ENCODE peak calls at places on chromosomes 2 and 18, in ten cellular contexts. One of them, this sample, is unnamed.

GRCh38 chr2:171670655-171671054 is 16.6 kb upstream of the DYNC1I2 start:
- DNase-seq in cardiac fibroblast: peak; percentile 35
- DNase-seq in lung: no peak
- DNase-seq in sigmoid colon: no peak
- DNase-seq in choroid plexus epithelial cell: peak; percentile 60
- DNase-seq in epithelial cell of esophagus: no peak
- DNase-seq in endothelial cell: no peak
- DNase-seq in HFFc6: no peak
- DNase-seq in tibial artery: no peak
- DNase-seq in CD8-positive, alpha-beta T cell: no peak
- DNase-seq in this sample: no peak

GRCh38 chr2:123495241-123495640 is 529.8 kb upstream of the CNTNAP5 start:
- DNase-seq in cardiac fibroblast: peak; percentile 13
- DNase-seq in lung: no peak
- DNase-seq in sigmoid colon: no peak
- DNase-seq in choroid plexus epithelial cell: no peak
- DNase-seq in epithelial cell of esophagus: peak; percentile 92
- DNase-seq in endothelial cell: no peak
- DNase-seq in HFFc6: no peak
- DNase-seq in tibial artery: no peak
- DNase-seq in CD8-positive, alpha-beta T cell: no peak
- DNase-seq in this sample: no peak

GRCh38 chr2:53715568-53715967 is 52.0 kb upstream of the CHAC2 start:
- DNase-seq in cardiac fibroblast: peak; percentile 27
- DNase-seq in lung: no peak
- DNase-seq in sigmoid colon: no peak
- DNase-seq in choroid plexus epithelial cell: peak; percentile 36
- DNase-seq in epithelial cell of esophagus: peak; percentile 36
- DNase-seq in endothelial cell: no peak
- DNase-seq in HFFc6: no peak
- DNase-seq in tibial artery: no peak
- DNase-seq in CD8-positive, alpha-beta T cell: no peak
- DNase-seq in this sample: no peak

GRCh38 chr2:84309281-84309680 is 149.8 kb downstream of the SUCLG1 start:
- DNase-seq in cardiac fibroblast: no peak
- DNase-seq in lung: no peak
- DNase-seq in sigmoid colon: no peak
- DNase-seq in choroid plexus epithelial cell: no peak
- DNase-seq in epithelial cell of esophagus: no peak
- DNase-seq in endothelial cell: no peak
- DNase-seq in HFFc6: no peak
- DNase-seq in tibial artery: no peak
- DNase-seq in CD8-positive, alpha-beta T cell: no peak
- DNase-seq in this sample: no peak

GRCh38 chr2:96810783-96811192 is 5.3 kb upstream of the CNNM3 start:
- DNase-seq in cardiac fibroblast: no peak
- DNase-seq in lung: no peak
- DNase-seq in sigmoid colon: no peak
- DNase-seq in choroid plexus epithelial cell: no peak
- DNase-seq in epithelial cell of esophagus: no peak
- DNase-seq in endothelial cell: no peak
- DNase-seq in HFFc6: no peak
- DNase-seq in tibial artery: no peak
- DNase-seq in CD8-positive, alpha-beta T cell: no peak
- DNase-seq in this sample: no peak

GRCh38 chr18:59500765-59501164 is 141.7 kb upstream of the LMAN1 start:
- DNase-seq in cardiac fibroblast: no peak
- DNase-seq in lung: no peak
- DNase-seq in sigmoid colon: no peak
- DNase-seq in choroid plexus epithelial cell: no peak
- DNase-seq in epithelial cell of esophagus: no peak
- DNase-seq in endothelial cell: no peak
- DNase-seq in HFFc6: no peak
- DNase-seq in tibial artery: no peak
- DNase-seq in CD8-positive, alpha-beta T cell: no peak
- DNase-seq in this sample: no peak

GRCh38 chr18:24138884-24139616 is at the start of gene CABYR:
- DNase-seq in cardiac fibroblast: peak; percentile 82
- DNase-seq in lung: peak; percentile 69
- DNase-seq in sigmoid colon: peak; percentile 87
- DNase-seq in choroid plexus epithelial cell: peak; percentile 87
- DNase-seq in epithelial cell of esophagus: peak; percentile 89
- DNase-seq in endothelial cell: peak; percentile 81
- DNase-seq in HFFc6: peak; percentile 68
- DNase-seq in tibial artery: peak; percentile 87
- DNase-seq in CD8-positive, alpha-beta T cell: peak; percentile 73
- DNase-seq in this sample: peak; percentile 59

GRCh38 chr18:23877371-23877770 is 137.2 kb upstream of the TTC39C start:
- DNase-seq in cardiac fibroblast: no peak
- DNase-seq in lung: no peak
- DNase-seq in sigmoid colon: no peak
- DNase-seq in choroid plexus epithelial cell: no peak
- DNase-seq in epithelial cell of esophagus: peak; percentile 72
- DNase-seq in endothelial cell: no peak
- DNase-seq in HFFc6: no peak
- DNase-seq in tibial artery: no peak
- DNase-seq in CD8-positive, alpha-beta T cell: no peak
- DNase-seq in this sample: no peak

GRCh38 chr2:213806125-213806726 is 522.0 kb downstream of the SPAG16 start:
- DNase-seq in cardiac fibroblast: peak; percentile 59
- DNase-seq in lung: no peak
- DNase-seq in sigmoid colon: no peak
- DNase-seq in choroid plexus epithelial cell: peak; percentile 43
- DNase-seq in epithelial cell of esophagus: peak; percentile 50
- DNase-seq in endothelial cell: no peak
- DNase-seq in HFFc6: peak; percentile 28
- DNase-seq in tibial artery: no peak
- DNase-seq in CD8-positive, alpha-beta T cell: no peak
- DNase-seq in this sample: no peak

GRCh38 chr2:198615972-198616371 is 811.6 kb downstream of the PLCL1 start:
- DNase-seq in cardiac fibroblast: no peak
- DNase-seq in lung: no peak
- DNase-seq in sigmoid colon: no peak
- DNase-seq in choroid plexus epithelial cell: peak; percentile 6
- DNase-seq in epithelial cell of esophagus: no peak
- DNase-seq in endothelial cell: no peak
- DNase-seq in HFFc6: no peak
- DNase-seq in tibial artery: no peak
- DNase-seq in CD8-positive, alpha-beta T cell: no peak
- DNase-seq in this sample: no peak

GRCh38 chr2:75790121-75790520 is 79.4 kb upstream of the GCFC2 start:
- DNase-seq in cardiac fibroblast: peak; percentile 2
- DNase-seq in lung: no peak
- DNase-seq in sigmoid colon: no peak
- DNase-seq in choroid plexus epithelial cell: no peak
- DNase-seq in epithelial cell of esophagus: peak; percentile 34
- DNase-seq in endothelial cell: no peak
- DNase-seq in HFFc6: no peak
- DNase-seq in tibial artery: no peak
- DNase-seq in CD8-positive, alpha-beta T cell: no peak
- DNase-seq in this sample: no peak

GRCh38 chr2:144459937-144460336 is 60.0 kb downstream of the ZEB2 start:
- DNase-seq in cardiac fibroblast: peak; percentile 97
- DNase-seq in lung: no peak
- DNase-seq in sigmoid colon: no peak
- DNase-seq in choroid plexus epithelial cell: peak; percentile 92
- DNase-seq in epithelial cell of esophagus: no peak
- DNase-seq in endothelial cell: no peak
- DNase-seq in HFFc6: peak; percentile 66
- DNase-seq in tibial artery: no peak
- DNase-seq in CD8-positive, alpha-beta T cell: peak; percentile 38
- DNase-seq in this sample: no peak

GRCh38 chr2:131035112-131035825 is 58.0 kb downstream of the FAM168B start:
- DNase-seq in cardiac fibroblast: no peak
- DNase-seq in lung: no peak
- DNase-seq in sigmoid colon: peak; percentile 55
- DNase-seq in choroid plexus epithelial cell: no peak
- DNase-seq in epithelial cell of esophagus: no peak
- DNase-seq in endothelial cell: no peak
- DNase-seq in HFFc6: no peak
- DNase-seq in tibial artery: no peak
- DNase-seq in CD8-positive, alpha-beta T cell: no peak
- DNase-seq in this sample: no peak

GRCh38 chr2:118061135-118061955 is 26.9 kb upstream of the INSIG2 start:
- DNase-seq in cardiac fibroblast: peak; percentile 84
- DNase-seq in lung: no peak
- DNase-seq in sigmoid colon: no peak
- DNase-seq in choroid plexus epithelial cell: peak; percentile 90
- DNase-seq in epithelial cell of esophagus: peak; percentile 67
- DNase-seq in endothelial cell: peak; percentile 26
- DNase-seq in HFFc6: peak; percentile 60
- DNase-seq in tibial artery: no peak
- DNase-seq in CD8-positive, alpha-beta T cell: no peak
- DNase-seq in this sample: no peak

GRCh38 chr2:42041377-42042127 is 6.3 kb upstream of the PKDCC start:
- DNase-seq in cardiac fibroblast: no peak
- DNase-seq in lung: no peak
- DNase-seq in sigmoid colon: no peak
- DNase-seq in choroid plexus epithelial cell: no peak
- DNase-seq in epithelial cell of esophagus: no peak
- DNase-seq in endothelial cell: no peak
- DNase-seq in HFFc6: no peak
- DNase-seq in tibial artery: no peak
- DNase-seq in CD8-positive, alpha-beta T cell: no peak
- DNase-seq in this sample: no peak
- TF ChIP-seq CTCF in cardiac fibroblast: no peak
- TF ChIP-seq CTCF in lung: no peak
- TF ChIP-seq CTCF in sigmoid colon: no peak
- TF ChIP-seq CTCF in choroid plexus epithelial cell: no peak
- TF ChIP-seq CTCF in epithelial cell of esophagus: no peak
- TF ChIP-seq CTCF in endothelial cell: no peak
- TF ChIP-seq CTCF in HFFc6: no peak
- TF ChIP-seq CTCF in tibial artery: no peak
- TF ChIP-seq CTCF in CD8-positive, alpha-beta T cell: no peak
- TF ChIP-seq CTCF in this sample: no peak

DNA sequence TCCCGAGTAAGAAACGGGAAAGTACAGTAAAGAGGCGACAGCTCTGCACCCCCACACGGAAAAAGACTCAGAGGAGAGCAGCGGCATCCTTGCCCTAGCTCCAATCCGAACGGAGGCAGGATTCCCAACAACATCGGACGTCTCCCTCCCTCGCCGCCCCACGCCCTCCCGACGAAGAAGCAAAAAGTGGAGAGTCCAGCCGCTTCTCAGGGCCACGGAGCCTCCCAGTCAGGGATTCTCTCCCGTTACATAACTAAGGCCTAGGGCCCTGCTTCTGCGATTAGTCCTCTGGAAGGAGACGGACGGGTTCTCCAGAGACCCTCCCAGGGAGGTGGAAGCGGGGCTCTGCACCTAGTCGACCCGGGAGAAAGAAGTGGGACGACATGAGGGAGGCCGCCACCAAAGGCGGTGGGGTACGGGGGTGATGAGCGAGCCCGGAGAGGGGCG is 587 bp downstream of the SUMO1 start:
- DNase-seq in cardiac fibroblast: peak; percentile 54
- DNase-seq in lung: peak; percentile 31
- DNase-seq in sigmoid colon: peak; percentile 66
- DNase-seq in choroid plexus epithelial cell: peak; percentile 57
- DNase-seq in epithelial cell of esophagus: peak; percentile 62
- DNase-seq in endothelial cell: peak; percentile 54
- DNase-seq in HFFc6: peak; percentile 55
- DNase-seq in tibial artery: peak; percentile 65
- DNase-seq in CD8-positive, alpha-beta T cell: peak; percentile 33
- DNase-seq in this sample: peak; percentile 13
- TF ChIP-seq CTCF in cardiac fibroblast: no peak
- TF ChIP-seq CTCF in lung: no peak
- TF ChIP-seq CTCF in sigmoid colon: no peak
- TF ChIP-seq CTCF in choroid plexus epithelial cell: no peak
- TF ChIP-seq CTCF in epithelial cell of esophagus: no peak
- TF ChIP-seq CTCF in endothelial cell: no peak
- TF ChIP-seq CTCF in HFFc6: no peak
- TF ChIP-seq CTCF in tibial artery: no peak
- TF ChIP-seq CTCF in CD8-positive, alpha-beta T cell: no peak
- TF ChIP-seq CTCF in this sample: no peak

GRCh38 chr2:9950521-9951271 is 797 bp upstream of the GRHL1 start:
- DNase-seq in cardiac fibroblast: no peak
- DNase-seq in lung: no peak
- DNase-seq in sigmoid colon: peak; percentile 75
- DNase-seq in choroid plexus epithelial cell: peak; percentile 11
- DNase-seq in epithelial cell of esophagus: peak; percentile 44
- DNase-seq in endothelial cell: peak; percentile 42
- DNase-seq in HFFc6: no peak
- DNase-seq in tibial artery: no peak
- DNase-seq in CD8-positive, alpha-beta T cell: peak; percentile 40
- DNase-seq in this sample: peak; percentile 41

GRCh38 chr2:9946818-9947217 is 4.7 kb upstream of the GRHL1 start:
- DNase-seq in cardiac fibroblast: no peak
- DNase-seq in lung: no peak
- DNase-seq in sigmoid colon: no peak
- DNase-seq in choroid plexus epithelial cell: no peak
- DNase-seq in epithelial cell of esophagus: no peak
- DNase-seq in endothelial cell: no peak
- DNase-seq in HFFc6: no peak
- DNase-seq in tibial artery: no peak
- DNase-seq in CD8-positive, alpha-beta T cell: no peak
- DNase-seq in this sample: no peak

GRCh38 chr2:9949239-9949991 is 2.1 kb upstream of the GRHL1 start:
- DNase-seq in cardiac fibroblast: no peak
- DNase-seq in lung: no peak
- DNase-seq in sigmoid colon: no peak
- DNase-seq in choroid plexus epithelial cell: no peak
- DNase-seq in epithelial cell of esophagus: no peak
- DNase-seq in endothelial cell: no peak
- DNase-seq in HFFc6: no peak
- DNase-seq in tibial artery: no peak
- DNase-seq in CD8-positive, alpha-beta T cell: no peak
- DNase-seq in this sample: no peak

GRCh38 chr2:9949992-9950520 is 1.4 kb upstream of the GRHL1 start:
- DNase-seq in cardiac fibroblast: no peak
- DNase-seq in lung: no peak
- DNase-seq in sigmoid colon: no peak
- DNase-seq in choroid plexus epithelial cell: no peak
- DNase-seq in epithelial cell of esophagus: no peak
- DNase-seq in endothelial cell: no peak
- DNase-seq in HFFc6: no peak
- DNase-seq in tibial artery: no peak
- DNase-seq in CD8-positive, alpha-beta T cell: no peak
- DNase-seq in this sample: no peak

GRCh38 chr2:9948721-9949120 is 2.8 kb upstream of the GRHL1 start:
- DNase-seq in cardiac fibroblast: no peak
- DNase-seq in lung: no peak
- DNase-seq in sigmoid colon: no peak
- DNase-seq in choroid plexus epithelial cell: no peak
- DNase-seq in epithelial cell of esophagus: no peak
- DNase-seq in endothelial cell: no peak
- DNase-seq in HFFc6: no peak
- DNase-seq in tibial artery: no peak
- DNase-seq in CD8-positive, alpha-beta T cell: no peak
- DNase-seq in this sample: no peak
- TF ChIP-seq CTCF in cardiac fibroblast: no peak
- TF ChIP-seq CTCF in lung: no peak
- TF ChIP-seq CTCF in sigmoid colon: no peak
- TF ChIP-seq CTCF in choroid plexus epithelial cell: no peak
- TF ChIP-seq CTCF in epithelial cell of esophagus: no peak
- TF ChIP-seq CTCF in endothelial cell: no peak
- TF ChIP-seq CTCF in HFFc6: no peak
- TF ChIP-seq CTCF in tibial artery: no peak
- TF ChIP-seq CTCF in CD8-positive, alpha-beta T cell: no peak
- TF ChIP-seq CTCF in this sample: no peak

DNA sequence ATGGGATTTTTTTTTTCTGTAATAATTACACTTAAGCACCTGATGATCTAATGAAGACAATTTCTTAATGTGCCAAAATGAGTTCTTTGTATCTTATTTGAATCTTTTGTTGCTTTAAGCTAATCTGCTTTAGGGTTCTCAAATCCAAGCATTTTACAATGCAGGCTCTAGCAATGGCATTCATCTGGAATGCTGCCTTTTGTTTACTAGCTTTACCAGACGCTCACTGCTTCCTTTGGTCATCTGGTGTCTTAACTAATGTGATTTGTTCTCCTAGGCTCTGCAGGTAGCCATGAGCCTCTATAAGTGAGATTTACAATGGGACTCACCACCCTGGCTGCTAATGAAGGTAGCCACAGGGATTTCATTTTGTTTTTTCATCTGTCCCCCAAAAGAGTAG is 100.3 kb downstream of the GREB1L start:
- DNase-seq in cardiac fibroblast: no peak
- DNase-seq in lung: no peak
- DNase-seq in sigmoid colon: no peak
- DNase-seq in choroid plexus epithelial cell: no peak
- DNase-seq in epithelial cell of esophagus: no peak
- DNase-seq in endothelial cell: no peak
- DNase-seq in HFFc6: no peak
- DNase-seq in tibial artery: no peak
- DNase-seq in CD8-positive, alpha-beta T cell: no peak
- DNase-seq in this sample: no peak
- TF ChIP-seq CTCF in cardiac fibroblast: no peak
- TF ChIP-seq CTCF in lung: no peak
- TF ChIP-seq CTCF in sigmoid colon: no peak
- TF ChIP-seq CTCF in choroid plexus epithelial cell: no peak
- TF ChIP-seq CTCF in epithelial cell of esophagus: no peak
- TF ChIP-seq CTCF in endothelial cell: no peak
- TF ChIP-seq CTCF in HFFc6: no peak
- TF ChIP-seq CTCF in tibial artery: no peak
- TF ChIP-seq CTCF in CD8-positive, alpha-beta T cell: no peak
- TF ChIP-seq CTCF in this sample: no peak